ENCODE peak calls at places on chromosome 22, in six cellular contexts. L is tibial artery, P is neural progenitor cell, W is endodermal cell, X is PC-9, S is lower lobe of right lung. A is an unnamed sample. For H3K36me3 and H3K4me1, the result is how much of the 10 kb centered on the place peaks cover.

GRCh38 chr22:45883811-45884170 is 93.2 kb downstream of the WNT7B start:
- DNase-seq in W (peak), X (no peak), S (no peak), P (no peak), L (no peak), A (peak)

GRCh38 chr22:23673826-23674690 is 16.8 kb upstream of the RGL4 start:
- DNase-seq in X (no peak), P (peak), S (no peak), L (no peak), W (peak), A (peak)

GRCh38 chr22:45317551-45318167 is 7.9 kb downstream of the FAM118A start:
- DNase-seq in S (no peak), L (peak), W (peak), P (peak), X (no peak), A (peak)

GRCh38 chr22:46104170-46104880 is 46.0 kb upstream of the PPARA start:
- DNase-seq in S (no peak), X (no peak), L (no peak), P (no peak), W (no peak), A (no peak)

GRCh38 chr22:47065756-47066615 is 303.5 kb downstream of the TBC1D22A start:
- DNase-seq in W (peak), L (no peak), S (no peak), X (no peak), P (no peak), A (no peak)

GRCh38 chr22:23401111-23401909 is 178.8 kb downstream of the IGLL1 start:
- DNase-seq in X (peak), S (no peak), L (no peak), P (no peak), W (no peak), A (peak)

GRCh38 chr22:17057959-17058814 is 26.6 kb upstream of the IL17RA start:
- DNase-seq in P (peak), X (no peak), W (peak), S (peak), L (peak), A (no peak)

GRCh38 chr22:46728470-46728869 is 9.6 kb downstream of the CERK start:
- DNase-seq in P (no peak), X (no peak), S (no peak), W (no peak), L (no peak), A (no peak)

GRCh38 chr22:24580276-24580675 is 12.6 kb downstream of the LRRC75B start:
- DNase-seq in X (peak), P (no peak), S (no peak), W (no peak), L (no peak), A (no peak)

GRCh38 chr22:44752285-44753188 is at the start of gene ARHGAP8:
- DNase-seq in X (no peak), S (peak), P (peak), W (peak), L (no peak), A (no peak)

DNA sequence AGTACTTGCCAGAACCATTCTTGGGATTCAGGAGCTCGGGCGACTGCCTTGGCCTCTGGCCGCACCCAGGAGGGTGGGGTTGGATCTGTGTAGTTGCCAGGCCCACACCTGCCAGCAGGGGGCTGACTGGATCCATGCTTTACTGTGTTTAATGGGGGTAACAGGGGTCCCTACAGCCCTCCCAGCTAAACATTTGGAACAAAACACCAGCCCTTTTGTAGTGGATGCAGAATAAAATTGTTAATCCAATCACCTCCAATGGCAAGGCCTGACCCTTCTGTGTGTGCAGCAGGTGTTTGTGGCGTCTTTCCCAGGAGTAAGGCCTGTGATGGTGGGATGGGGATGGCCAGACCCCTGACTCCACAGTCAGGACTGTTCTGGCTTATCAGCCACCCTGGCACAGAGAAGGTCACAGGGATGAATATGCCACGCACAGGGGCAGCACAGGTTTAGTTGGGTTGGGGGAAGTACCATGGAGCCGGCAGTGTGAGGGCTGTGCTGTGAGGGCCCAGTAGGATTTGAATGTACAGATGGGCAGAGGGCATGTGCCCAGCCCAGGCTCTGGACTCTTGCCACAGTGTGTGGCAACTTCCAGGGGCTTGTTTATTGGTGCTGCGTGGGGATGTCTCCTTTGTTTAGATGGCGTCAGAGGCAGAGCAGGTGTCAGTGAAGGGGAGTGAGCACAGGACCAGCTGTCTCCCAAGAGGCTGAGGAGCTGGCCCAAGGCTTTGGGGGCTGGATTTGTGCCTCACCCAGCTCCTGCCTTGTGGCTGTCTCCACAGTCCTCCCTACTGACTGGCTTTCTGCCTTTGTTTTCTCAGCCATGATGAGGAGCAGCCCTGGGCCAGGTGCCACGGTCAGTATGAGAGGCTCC is 22.2 kb downstream of the SUN2 start:
- DNase-seq in S (no peak), W (peak), L (peak), P (peak), X (no peak), A (peak)
- H3K36me3 ChIP-seq in S (half or more), W (half or more), L (half or more), P (under half), X (under half), A (under half)

GRCh38 chr22:39253427-39254070 is 8.8 kb upstream of the PDGFB start:
- DNase-seq in X (peak), W (peak), L (peak), P (no peak), S (no peak), A (peak)

GRCh38 chr22:39252461-39253391 is 7.9 kb upstream of the PDGFB start:
- DNase-seq in W (no peak), S (no peak), L (no peak), X (peak), P (no peak), A (no peak)

GRCh38 chr22:39255449-39256185 is 10.8 kb upstream of the PDGFB start:
- DNase-seq in L (no peak), W (peak), P (no peak), X (no peak), S (no peak), A (no peak)

GRCh38 chr22:39254789-39255298 is 10.1 kb upstream of the PDGFB start:
- DNase-seq in P (no peak), W (peak), X (no peak), S (no peak), L (no peak), A (peak)

GRCh38 chr22:39254122-39254521 is 9.3 kb upstream of the PDGFB start:
- DNase-seq in L (no peak), P (no peak), S (no peak), X (no peak), W (peak), A (no peak)
- H3K4me1 ChIP-seq in L (under half), P (under half), S (half or more), X (under half), W (under half), A (under half)

DNA sequence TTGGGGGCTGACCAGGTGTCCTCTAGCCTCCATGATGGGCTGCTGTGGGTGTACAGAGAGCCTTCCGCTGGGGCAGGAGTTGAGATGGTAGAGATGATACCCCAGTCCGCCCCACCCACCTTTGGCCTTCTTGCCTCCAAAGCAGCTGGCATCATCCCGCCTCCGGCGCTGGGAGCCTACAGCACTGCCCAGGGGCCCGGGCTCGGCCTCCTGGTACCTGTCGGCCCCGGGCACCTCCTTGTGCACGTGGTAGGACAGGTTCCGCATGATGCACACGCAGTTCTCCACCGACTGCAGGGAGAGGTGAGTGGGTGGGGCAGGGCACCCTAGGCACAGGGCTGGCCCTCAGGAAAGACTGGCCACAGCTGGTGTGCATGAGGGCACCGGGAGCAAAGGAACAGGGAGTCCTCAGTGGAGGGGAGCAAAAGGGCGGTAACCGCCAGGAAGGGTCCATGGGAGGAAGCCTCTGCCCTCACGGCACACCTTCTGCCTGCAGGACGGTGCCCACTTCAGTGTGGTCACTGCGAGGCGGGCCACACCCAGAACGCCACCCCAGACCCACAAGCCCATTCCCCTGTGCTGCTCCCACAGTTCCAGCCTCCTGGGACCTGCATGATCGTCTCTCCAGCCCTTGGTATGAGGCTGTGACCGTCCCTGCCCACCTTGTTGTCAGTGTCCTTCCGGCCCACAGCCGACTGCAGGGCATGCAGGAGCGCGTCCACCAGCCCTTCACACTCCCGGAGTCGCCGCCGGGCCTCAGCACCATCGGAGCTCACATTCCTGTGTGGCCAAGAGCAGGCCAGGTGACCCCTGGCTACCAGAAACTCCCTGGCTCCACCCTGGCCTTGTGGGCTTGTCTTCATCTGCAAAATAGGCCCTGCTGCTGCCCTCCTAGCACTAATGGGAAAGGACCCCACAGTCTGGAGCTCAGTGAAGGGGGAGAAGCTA is 36.0 kb upstream of the TXNRD2 start:
- DNase-seq in L (no peak), P (no peak), S (no peak), W (no peak), X (no peak), A (no peak)
- H3K36me3 ChIP-seq in L (under half), P (under half), S (under half), W (under half), X (under half), A (under half)

GRCh38 chr22:36334838-36335603 is 52.7 kb downstream of the MYH9 start:
- DNase-seq in P (peak), W (no peak), S (no peak), X (peak), L (no peak), A (peak)

GRCh38 chr22:36339171-36340065 is 48.3 kb downstream of the MYH9 start:
- DNase-seq in W (no peak), X (no peak), P (no peak), S (no peak), L (no peak), A (no peak)

GRCh38 chr22:36336246-36337182 is 51.3 kb downstream of the MYH9 start:
- DNase-seq in P (no peak), S (no peak), L (no peak), X (no peak), W (no peak), A (no peak)

GRCh38 chr22:36335621-36336020 is 52.1 kb downstream of the MYH9 start:
- DNase-seq in P (no peak), L (no peak), S (no peak), W (no peak), X (no peak), A (no peak)

DNA sequence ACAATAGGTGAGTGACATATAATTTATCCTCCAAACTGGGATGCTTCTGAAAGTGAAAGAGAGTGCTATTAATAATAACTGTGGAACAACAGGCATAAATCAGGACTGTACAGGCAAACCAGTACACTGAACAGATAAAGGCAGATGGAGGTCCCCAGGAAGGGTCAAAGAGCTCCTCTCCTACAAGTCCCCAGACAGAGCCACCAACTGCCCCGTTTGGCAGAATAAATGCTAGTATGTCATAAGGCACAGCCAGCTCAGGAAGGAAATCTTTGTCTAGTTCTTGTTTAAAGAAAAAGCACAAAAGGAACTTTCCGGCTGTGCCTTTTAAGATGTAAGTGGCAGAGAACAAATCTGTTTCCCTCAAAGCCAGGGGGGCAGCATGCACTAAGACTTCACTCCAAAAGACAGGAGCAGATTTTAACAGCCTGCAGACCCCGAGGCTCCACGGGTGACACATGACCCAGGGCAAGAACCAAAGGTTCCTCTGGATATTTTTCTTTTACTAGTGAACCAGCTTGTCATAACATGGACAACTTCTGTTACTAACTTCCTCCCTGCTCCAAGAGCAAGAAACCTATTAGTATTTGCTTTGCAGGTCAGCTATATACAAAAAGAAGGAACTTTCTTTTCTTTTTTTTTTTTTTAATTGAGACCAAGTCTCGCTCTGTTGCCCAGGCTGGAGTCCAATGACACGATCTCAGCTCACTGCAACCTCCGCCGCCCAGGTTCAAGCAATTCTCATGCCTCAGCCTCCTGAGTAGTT is 50.2 kb downstream of the MYH9 start:
- DNase-seq in L (no peak), P (no peak), X (no peak), S (no peak), W (no peak), A (no peak)
- H3K4me1 ChIP-seq in L (half or more), P (under half), X (half or more), S (half or more), W (under half), A (under half)

DNA sequence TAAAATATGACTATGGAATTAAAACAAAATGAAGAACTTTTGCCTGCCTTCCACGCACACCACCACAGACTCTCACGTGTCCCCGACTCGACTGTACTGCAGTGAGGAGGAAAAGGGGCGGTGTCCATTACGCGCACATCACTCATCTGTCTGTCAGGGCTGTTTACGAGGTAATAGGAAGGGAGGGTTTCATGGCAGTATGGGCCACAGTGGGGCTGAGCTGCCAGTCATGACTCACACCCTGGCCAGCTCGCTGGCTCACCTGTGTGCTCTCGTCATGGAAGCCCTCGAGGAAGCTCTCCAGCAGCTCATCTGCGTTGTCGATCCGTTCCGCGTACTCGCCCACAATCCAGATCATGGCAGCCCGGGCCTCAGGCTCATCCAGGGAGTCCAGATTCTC is 33.5 kb upstream of the RASL10A start:
- DNase-seq in L (no peak), S (peak), X (peak), P (no peak), W (no peak), A (peak)
- H3K36me3 ChIP-seq in L (half or more), S (half or more), X (under half), P (under half), W (half or more), A (under half)

DNA sequence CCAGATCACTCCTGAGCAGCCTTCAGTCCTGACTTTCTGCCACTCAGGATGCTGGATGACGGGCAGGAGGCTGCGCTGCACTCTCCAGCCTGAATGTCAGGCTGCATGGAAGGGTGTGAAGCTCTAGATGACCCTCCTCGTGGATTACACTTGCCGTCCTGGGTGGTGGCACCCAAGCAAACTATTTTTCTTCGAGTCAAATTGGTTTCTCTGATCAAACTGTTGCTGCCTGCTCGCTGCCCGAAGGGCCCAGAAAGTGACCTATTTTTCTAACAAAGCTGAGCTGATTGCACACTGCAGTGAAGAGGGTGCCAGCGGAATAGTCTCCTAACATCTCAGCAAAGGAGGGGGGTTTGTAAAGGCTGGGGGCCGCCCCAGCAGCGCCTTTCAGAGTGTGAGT is 537.9 kb downstream of the BRD1 start:
- DNase-seq in W (peak), S (no peak), L (peak), X (no peak), P (no peak), A (peak)
- H3K4me1 ChIP-seq in W (under half), S (under half), L (under half), X (under half), P (under half), A (under half)

GRCh38 chr22:26927841-26928240 is 270.5 kb downstream of the MIAT start:
- DNase-seq in S (no peak), W (no peak), X (no peak), L (no peak), P (no peak), A (no peak)
- H3K36me3 ChIP-seq in S (under half), W (under half), X (under half), L (under half), P (under half), A (under half)

GRCh38 chr22:22195265-22196017 is 49.1 kb upstream of the VPREB1 start:
- DNase-seq in S (peak), P (peak), X (peak), L (peak), W (peak), A (peak)

GRCh38 chr22:22196018-22196533 is 48.5 kb upstream of the VPREB1 start:
- DNase-seq in L (no peak), W (no peak), P (no peak), S (no peak), X (no peak), A (no peak)

GRCh38 chr22:22198751-22199150 is 45.8 kb upstream of the VPREB1 start:
- DNase-seq in S (no peak), W (no peak), P (no peak), L (no peak), X (no peak), A (no peak)

GRCh38 chr22:22197993-22198402 is 46.6 kb upstream of the VPREB1 start:
- DNase-seq in S (no peak), P (no peak), W (no peak), L (no peak), X (no peak), A (no peak)

GRCh38 chr22:22196833-22197477 is 47.6 kb upstream of the VPREB1 start:
- DNase-seq in S (no peak), W (no peak), X (no peak), P (no peak), L (no peak), A (no peak)
- H3K4me1 ChIP-seq in S (under half), W (under half), X (under half), P (under half), L (under half), A (under half)

DNA sequence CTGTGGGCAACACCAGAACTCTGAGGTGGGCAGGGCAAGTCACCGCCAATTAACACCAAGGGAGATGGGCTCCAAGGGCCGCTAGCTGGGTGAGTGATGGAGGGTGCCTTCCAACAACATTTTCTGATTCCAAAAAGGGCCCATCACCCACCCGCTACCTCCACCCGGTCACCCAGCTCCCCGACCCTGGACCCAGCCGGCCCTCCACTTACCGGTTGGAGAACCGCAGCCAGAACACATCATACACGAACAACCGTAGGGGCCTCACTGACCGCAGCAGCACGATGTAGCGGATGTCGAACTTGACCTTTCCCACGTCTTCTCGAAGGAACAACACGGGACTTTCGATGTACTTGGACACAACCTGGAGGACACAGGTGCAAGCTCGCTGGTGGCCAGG is 14.7 kb downstream of the TTLL12 start:
- DNase-seq in X (no peak), S (no peak), L (no peak), W (no peak), P (no peak), A (peak)
- H3K36me3 ChIP-seq in X (under half), S (half or more), L (under half), W (under half), P (under half), A (under half)

A was measured in aorta.